ENCODE peak calls at places on chromosomes 12 and 14, in six cellular contexts. M is stimulated activated CD8-positive, alpha-beta memory T cell treated with anti-CD3 and anti-CD28 coated beads, Interleukin-12 subunit alpha, Interleukin-12 subunit beta, amount 100 ng/mL, for 4 hours; C is CD8-positive, alpha-beta T cell; J is NCI-H2029 treated with DMSO at 0.1 percent for 48 hours; O is activated CD4-positive, alpha-beta T cell treated with anti-CD3 and anti-CD28 coated beads for 24 hours; F is H4. V is an unnamed sample.

GRCh38 chr12:97862072-97862471 is 399.5 kb downstream of the RMST start:
- DNase-seq in M (no peak), C (no peak), J (no peak), O (no peak), F (no peak), V (no peak)

GRCh38 chr12:89566615-89567014 is 40.8 kb upstream of the POC1B start:
- DNase-seq in M (no peak), C (no peak), J (no peak), O (no peak), F (no peak), V (no peak)

GRCh38 chr12:25811656-25812126 is 146.8 kb upstream of the RASSF8 start:
- DNase-seq in M (no peak), C (no peak), J (no peak), O (no peak), F (peak), V (no peak)

GRCh38 chr14:28751467-28752058 is 15.0 kb upstream of the FOXG1 start:
- DNase-seq in M (no peak), C (no peak), J (peak), O (no peak), F (peak), V (no peak)

GRCh38 chr12:39368096-39368495 is 74.8 kb downstream of the KIF21A start:
- DNase-seq in M (no peak), C (no peak), J (no peak), O (no peak), F (no peak), V (no peak)

GRCh38 chr12:113463746-113464743 is 7.6 kb downstream of the LHX5 start:
- DNase-seq in M (no peak), C (no peak), J (no peak), O (no peak), F (no peak), V (no peak)

GRCh38 chr14:75277796-75278421 is 719 bp upstream of the FOS start:
- DNase-seq in M (no peak), C (no peak), J (peak), O (no peak), F (no peak), V (no peak)

GRCh38 chr12:4151362-4152121 is 122.0 kb upstream of the CCND2 start:
- DNase-seq in M (no peak), C (no peak), J (no peak), O (no peak), F (no peak), V (no peak)

GRCh38 chr14:23094666-23095195 is at the start of gene ACIN1:
- DNase-seq in M (peak), C (no peak), J (no peak), O (no peak), F (peak), V (no peak)

GRCh38 chr12:105888696-105889095 is 250.1 kb downstream of the NUAK1 start:
- DNase-seq in M (no peak), C (no peak), J (no peak), O (no peak), F (no peak), V (no peak)

GRCh38 chr12:59087691-59088090 is 167.4 kb upstream of the LRIG3 start:
- DNase-seq in M (no peak), C (no peak), J (no peak), O (no peak), F (no peak), V (no peak)